ENCODE peak calls at places on chromosomes 3 and 15, in eight cellular contexts. J, G, T, I, B, Q, U and S are unnamed samples.

GRCh38 chr3:150220791-150221190 is 187.3 kb upstream of the TSC22D2 start:
- DNase-seq in J (no peak), G (no peak), T (no peak), I (no peak), B (peak), Q (no peak), U (no peak), S (no peak)

GRCh38 chr3:149736180-149737100 is 15.8 kb downstream of the COMMD2 start:
- DNase-seq in J (no peak), G (no peak), T (no peak), I (no peak), B (no peak), Q (no peak), U (peak), S (peak)

GRCh38 chr15:81400640-81401236 is 26.7 kb upstream of the TMC3 start:
- DNase-seq in J (no peak), G (peak), T (peak), I (peak), B (peak), Q (no peak), U (peak), S (no peak)

GRCh38 chr15:100712226-100712625 is 109.8 kb downstream of the ASB7 start:
- DNase-seq in J (peak), G (no peak), T (no peak), I (no peak), B (no peak), Q (no peak), U (no peak), S (peak)

GRCh38 chr3:187750041-187750512 is 4.8 kb upstream of the BCL6 start:
- DNase-seq in J (peak), G (no peak), T (no peak), I (no peak), B (no peak), Q (no peak), U (peak), S (peak)

GRCh38 chr15:100941536-100941935 is 22.4 kb downstream of the LRRK1 start:
- DNase-seq in J (no peak), G (no peak), T (peak), I (peak), B (no peak), Q (no peak), U (no peak), S (no peak)

GRCh38 chr3:107796786-107797185 is 274.0 kb downstream of the BBX start:
- DNase-seq in J (no peak), G (peak), T (no peak), I (no peak), B (no peak), Q (no peak), U (peak), S (peak)

GRCh38 chr3:11482024-11482423 is 161.7 kb downstream of the VGLL4 start:
- DNase-seq in J (peak), G (no peak), T (no peak), I (no peak), B (no peak), Q (no peak), U (no peak), S (no peak)

GRCh38 chr15:90266485-90266884 is 1.0 kb downstream of the NGRN start:
- DNase-seq in J (no peak), G (no peak), T (no peak), I (no peak), B (peak), Q (no peak), U (no peak), S (no peak)

DNA sequence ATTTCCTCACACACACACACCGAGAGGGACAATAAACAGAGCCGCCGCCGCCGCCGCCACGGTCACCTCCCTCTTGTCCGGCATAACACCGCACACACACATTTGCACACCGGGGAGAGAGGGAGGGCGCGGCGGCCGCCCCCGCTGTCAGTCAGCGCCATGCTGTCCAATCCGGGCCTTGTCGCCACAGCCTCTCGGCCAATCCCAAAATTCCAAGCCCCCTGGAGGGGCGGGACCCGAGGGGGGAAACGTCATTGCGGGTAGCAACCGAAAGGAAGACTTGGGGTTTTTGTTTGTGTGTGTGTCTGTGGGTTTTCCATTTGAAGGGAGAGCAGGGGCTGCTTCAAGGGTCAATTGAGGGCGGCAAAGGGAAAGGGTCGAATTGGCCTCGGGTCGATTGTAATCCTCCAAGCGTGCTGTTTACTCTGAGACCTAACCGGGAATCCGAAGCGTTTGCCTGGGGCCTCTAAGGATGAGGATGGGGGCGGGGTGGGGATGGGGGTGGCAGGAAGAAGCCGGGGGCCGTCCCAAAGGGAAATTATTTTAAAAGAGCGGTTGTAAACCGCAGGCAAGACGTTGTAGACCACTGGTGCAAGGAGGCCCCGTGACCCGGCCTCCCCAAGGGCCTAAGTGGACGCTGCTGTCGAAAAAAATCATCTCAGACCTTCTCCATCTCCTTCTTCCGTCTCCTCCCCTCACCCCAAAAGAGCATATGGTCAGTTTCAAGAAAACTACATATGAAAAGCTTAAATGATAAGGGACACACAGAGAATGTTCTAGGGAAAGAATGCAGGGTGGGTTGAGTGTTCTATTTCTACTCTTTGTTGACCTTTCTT is at the start of gene TOP2B:
- DNase-seq in J (peak), G (peak), T (peak), I (peak), B (peak), Q (peak), U (peak), S (peak)
- TF ChIP-seq CTCF in J (no peak), G (no peak), T (no peak), I (no peak), B (no peak), Q (no peak), U (no peak), S (no peak)

GRCh38 chr15:94843060-94843459 is 611.7 kb downstream of the MCTP2 start:
- DNase-seq in J (no peak), G (no peak), T (no peak), I (no peak), B (no peak), Q (no peak), U (no peak), S (no peak)
- TF ChIP-seq CTCF in J (no peak), G (no peak), T (no peak), I (no peak), B (no peak), Q (no peak), U (no peak), S (no peak)

GRCh38 chr15:67135494-67135893 is 70.1 kb downstream of the SMAD3 start:
- DNase-seq in J (no peak), G (peak), T (no peak), I (no peak), B (no peak), Q (no peak), U (no peak), S (no peak)
- TF ChIP-seq CTCF in J (peak), G (peak), T (no peak), I (no peak), B (no peak), Q (no peak), U (no peak), S (no peak)

DNA sequence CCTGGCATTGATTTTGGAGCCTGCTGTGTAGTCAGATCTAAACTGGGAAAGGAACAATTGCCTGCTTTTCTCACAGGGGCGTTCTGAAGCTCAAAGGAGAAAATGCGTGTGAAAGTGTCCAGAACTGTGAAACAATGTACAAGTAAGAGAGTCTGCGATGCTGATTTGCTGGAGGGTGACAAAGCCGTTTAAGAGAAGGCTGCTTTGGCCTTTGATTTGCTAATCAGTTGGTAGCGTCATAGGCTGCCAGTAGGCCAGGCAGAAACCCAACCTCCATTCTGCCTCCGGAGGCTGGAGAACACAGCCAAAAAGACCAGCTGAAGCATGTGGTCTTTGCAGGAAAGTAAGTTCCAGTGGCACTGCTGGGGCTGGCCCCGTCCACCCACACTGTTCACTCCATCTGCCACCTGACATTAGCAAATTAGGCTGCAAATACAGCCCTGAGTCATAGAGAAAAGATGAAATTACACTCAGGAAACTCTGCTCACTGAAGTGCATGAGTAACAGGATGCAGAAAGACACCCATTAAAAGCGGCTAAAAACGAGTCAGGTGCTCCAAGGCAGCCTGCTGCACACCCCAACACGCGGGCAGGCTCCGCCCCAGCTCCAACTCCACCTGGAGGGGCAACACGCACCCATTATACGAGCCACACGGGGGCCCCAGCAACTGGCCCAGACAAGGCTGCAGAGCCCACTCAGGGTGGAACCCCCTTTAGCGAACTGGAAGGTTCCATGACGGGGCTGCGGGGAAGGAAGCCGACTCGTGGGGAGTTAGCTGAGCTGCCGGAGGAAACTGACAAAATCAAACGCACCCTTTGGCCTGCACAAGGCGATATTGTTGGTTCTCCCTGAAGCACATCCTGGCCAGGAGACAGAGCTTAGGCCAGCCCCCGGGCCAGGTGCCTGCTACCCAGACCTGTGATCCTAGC is 31.6 kb downstream of the ZDHHC19 start:
- DNase-seq in J (peak), G (no peak), T (peak), I (peak), B (no peak), Q (no peak), U (peak), S (peak)
- TF ChIP-seq CTCF in J (no peak), G (no peak), T (peak), I (peak), B (no peak), Q (peak), U (no peak), S (no peak)

GRCh38 chr3:117660941-117661635 is 951.5 kb downstream of the TUSC7 start:
- DNase-seq in J (no peak), G (peak), T (no peak), I (no peak), B (peak), Q (no peak), U (no peak), S (no peak)
- TF ChIP-seq CTCF in J (no peak), G (no peak), T (no peak), I (no peak), B (no peak), Q (no peak), U (no peak), S (no peak)